ENCODE peak calls at places on chromosomes 7 and 10, in seven cellular contexts. Y is epithelial cell of proximal tubule; R is transverse colon; D is AG08396; N is fibroblast of the aortic adventitia; V is NCI-H2081; O is activated CD4-positive, alpha-beta T cell treated with anti-CD3 and anti-CD28 coated beads, Interleukin-2, amount 10 ng/mL, durations not matched to agents 7 days and 5 days. T is an unnamed sample.

GRCh38 chr10:28426392-28427159 is 106.3 kb upstream of the WAC start:
- DNase-seq in N (no peak), V (no peak), O (no peak), D (no peak), R (no peak), Y (no peak), T (no peak)

GRCh38 chr10:42952358-42952757 is 124.5 kb upstream of the RET start:
- DNase-seq in D (no peak), O (no peak), V (no peak), Y (no peak), N (no peak), R (no peak), T (peak)

GRCh38 chr10:72089618-72090017 is 1.3 kb upstream of the SPOCK2 start:
- DNase-seq in V (no peak), N (no peak), D (no peak), Y (no peak), R (peak), O (no peak), T (no peak)

GRCh38 chr10:19876570-19876969 is 60.3 kb downstream of the PLXDC2 start:
- DNase-seq in R (no peak), Y (no peak), V (no peak), N (no peak), O (no peak), D (no peak), T (no peak)

GRCh38 chr7:143295870-143296269 is 7.7 kb downstream of the CASP2 start:
- DNase-seq in R (no peak), O (no peak), V (no peak), D (no peak), Y (no peak), N (peak), T (no peak)

GRCh38 chr10:74924251-74924954 is 98.0 kb downstream of the KAT6B start:
- DNase-seq in Y (peak), D (peak), V (no peak), N (peak), O (no peak), R (no peak), T (peak)

GRCh38 chr10:110413049-110413783 is 84.5 kb upstream of the DUSP5 start:
- DNase-seq in N (no peak), O (no peak), R (no peak), V (no peak), Y (no peak), D (no peak), T (no peak)

GRCh38 chr10:16941865-16942264 is 124.6 kb upstream of the RSU1 start:
- DNase-seq in R (no peak), V (no peak), O (no peak), D (no peak), N (no peak), Y (no peak), T (peak)

GRCh38 chr7:27895553-27895952 is 155.6 kb downstream of the TAX1BP1 start:
- DNase-seq in Y (no peak), N (no peak), R (no peak), O (no peak), D (no peak), V (no peak), T (no peak)

GRCh38 chr10:29039659-29040309 is 249.1 kb upstream of the LYZL1 start:
- DNase-seq in Y (no peak), N (peak), R (no peak), O (no peak), D (peak), V (no peak), T (no peak)

GRCh38 chr10:97822261-97822687 is 27.4 kb upstream of the GOLGA7B start:
- DNase-seq in D (no peak), R (no peak), V (no peak), O (no peak), N (no peak), Y (peak), T (peak)

GRCh38 chr10:13555884-13556529 is 27.2 kb upstream of the BEND7 start:
- DNase-seq in R (no peak), Y (no peak), N (no peak), V (no peak), O (no peak), D (no peak), T (no peak)

GRCh38 chr7:123242467-123243097 is 42.8 kb upstream of the SLC13A1 start:
- DNase-seq in D (no peak), V (no peak), Y (peak), O (no peak), N (no peak), R (peak), T (no peak)

GRCh38 chr10:48365668-48366067 is 59.2 kb downstream of the MAPK8 start:
- DNase-seq in O (no peak), Y (no peak), R (no peak), N (no peak), V (no peak), D (no peak), T (peak)

GRCh38 chr10:124911124-124912051 is 30.5 kb upstream of the ZRANB1 start:
- DNase-seq in O (no peak), D (peak), V (no peak), Y (no peak), R (no peak), N (peak), T (no peak)

GRCh38 chr10:14019983-14020668 is 310.6 kb downstream of the FRMD4A start:
- DNase-seq in D (no peak), Y (no peak), N (no peak), R (no peak), V (no peak), O (no peak), T (no peak)

GRCh38 chr7:111485981-111486380 is 76.3 kb downstream of the IMMP2L start:
- DNase-seq in D (no peak), Y (no peak), V (no peak), N (no peak), O (no peak), R (no peak), T (no peak)

GRCh38 chr10:10847313-10847712 is 170.4 kb upstream of the CELF2 start:
- DNase-seq in V (no peak), O (no peak), D (no peak), R (no peak), Y (no peak), N (no peak), T (no peak)

GRCh38 chr7:27419581-27420177 is 177.1 kb downstream of the EVX1 start:
- DNase-seq in O (no peak), R (no peak), Y (no peak), N (peak), V (no peak), D (no peak), T (no peak)

GRCh38 chr7:50481867-50482266 is 31.7 kb upstream of the FIGNL1 start:
- DNase-seq in Y (no peak), O (no peak), D (no peak), N (no peak), R (no peak), V (no peak), T (no peak)

GRCh38 chr7:129997285-129997684 is 44.5 kb upstream of the UBE2H start:
- DNase-seq in O (no peak), Y (no peak), V (no peak), R (no peak), N (no peak), D (no peak), T (no peak)

GRCh38 chr10:79320785-79321493 is 26.3 kb upstream of the PPIF start:
- DNase-seq in N (peak), R (no peak), D (peak), Y (peak), O (no peak), V (no peak), T (peak)

GRCh38 chr7:44471436-44471835 is 19.0 kb downstream of the NUDCD3 start:
- DNase-seq in O (no peak), D (no peak), V (no peak), Y (no peak), R (no peak), N (no peak), T (no peak)

GRCh38 chr10:87862644-87863101 is 660 bp downstream of the KLLN start:
- DNase-seq in N (no peak), R (no peak), V (no peak), Y (no peak), D (no peak), O (peak), T (peak)

GRCh38 chr10:43781480-43782361 is 133.0 kb upstream of the ZNF32 start:
- DNase-seq in N (peak), O (peak), R (no peak), D (no peak), V (no peak), Y (no peak), T (no peak)

GRCh38 chr7:134778941-134779740 is at the start of gene CALD1:
- DNase-seq in R (peak), N (peak), V (no peak), D (peak), O (no peak), Y (peak), T (peak)